ENCODE peak calls at places on chromosomes 11 and 22, in seven cellular contexts. U is A549, S is OCI-LY7, Y is cardiac muscle cell, C is Peyer's patch, I is astrocyte, X is PC-3. V is an unnamed sample.
A peak's percentile ranks its signal among the peaks of the same experiment; 100 is the strongest.

GRCh38 chr22:43424201-43424600 is 12.4 kb downstream of the MPPED1 start:
- DNase-seq in U (no peak), S (no peak), Y (no peak), C (no peak), I (no peak), X (no peak), V (no peak)

GRCh38 chr22:50136431-50137047 is 34.0 kb upstream of the PANX2 start:
- DNase-seq in U (no peak), S (no peak), Y (peak; percentile 24), C (no peak), I (no peak), X (no peak), V (no peak)

GRCh38 chr22:29917052-29917902 is 34.3 kb downstream of the MTMR3 start:
- DNase-seq in U (no peak), S (no peak), Y (no peak), C (no peak), I (no peak), X (no peak), V (no peak)

GRCh38 chr11:62418136-62418535 is 697 bp upstream of the SCGB1A1 start:
- DNase-seq in U (no peak), S (no peak), Y (no peak), C (no peak), I (no peak), X (no peak), V (no peak)

GRCh38 chr11:9639985-9640384 is 23.9 kb upstream of the SWAP70 start:
- DNase-seq in U (peak; percentile 33), S (peak; percentile 41), Y (no peak), C (no peak), I (no peak), X (no peak), V (no peak)

GRCh38 chr11:61776561-61777075 is 15.8 kb downstream of the TMEM258 start:
- DNase-seq in U (peak; percentile 81), S (peak; percentile 65), Y (peak; percentile 71), C (peak; percentile 73), I (peak; percentile 22), X (peak; percentile 80), V (no peak)

GRCh38 chr11:76185511-76185910 is 20.8 kb downstream of the WNT11 start:
- DNase-seq in U (no peak), S (no peak), Y (no peak), C (no peak), I (no peak), X (no peak), V (no peak)

GRCh38 chr11:128390246-128390645 is 197.1 kb downstream of the ETS1 start:
- DNase-seq in U (no peak), S (no peak), Y (no peak), C (no peak), I (no peak), X (no peak), V (no peak)

GRCh38 chr11:126585388-126586302 is 230.2 kb downstream of the ST3GAL4 start:
- DNase-seq in U (peak; percentile 65), S (no peak), Y (no peak), C (peak; percentile 49), I (peak; percentile 91), X (peak; percentile 93), V (peak; percentile 80)

GRCh38 chr11:12218909-12219308 is 108.5 kb downstream of the MICAL2 start:
- DNase-seq in U (no peak), S (no peak), Y (no peak), C (no peak), I (no peak), X (no peak), V (no peak)

GRCh38 chr11:2444301-2445106 is at the start of the genes KCNQ1 and TRPM5:
- DNase-seq in U (peak; percentile 28), S (peak; percentile 69), Y (peak; percentile 78), C (peak; percentile 90), I (no peak), X (peak; percentile 52), V (no peak)

GRCh38 chr11:47617417-47617809 is 23.2 kb upstream of the C1QTNF4 start:
- DNase-seq in U (no peak), S (no peak), Y (no peak), C (no peak), I (peak; percentile 68), X (peak; percentile 37), V (no peak)

GRCh38 chr11:123429851-123430735 is at the start of gene GRAMD1B:
- DNase-seq in U (peak; percentile 73), S (no peak), Y (peak; percentile 94), C (peak; percentile 83), I (peak; percentile 79), X (peak; percentile 81), V (no peak)

GRCh38 chr11:92702771-92703170 is 266.7 kb upstream of the MTNR1B start:
- DNase-seq in U (no peak), S (no peak), Y (no peak), C (no peak), I (peak; percentile 70), X (peak; percentile 32), V (peak; percentile 93)

GRCh38 chr11:104899226-104899625 is 966 bp upstream of the CASP12 start:
- DNase-seq in U (no peak), S (no peak), Y (no peak), C (no peak), I (no peak), X (no peak), V (no peak)

GRCh38 chr11:2382927-2383822 is 6.1 kb downstream of the CD81 start:
- DNase-seq in U (no peak), S (peak; percentile 51), Y (peak; percentile 87), C (peak; percentile 63), I (no peak), X (no peak), V (no peak)

GRCh38 chr11:58629857-58630256 is 7.4 kb downstream of the CNTF start:
- DNase-seq in U (peak; percentile 61), S (peak; percentile 57), Y (peak; percentile 53), C (peak; percentile 58), I (peak; percentile 37), X (peak; percentile 67), V (no peak)

GRCh38 chr11:7909585-7910325 is 21.3 kb downstream of the OR10A6 start:
- DNase-seq in U (no peak), S (no peak), Y (no peak), C (no peak), I (no peak), X (peak; percentile 20), V (peak; percentile 55)

GRCh38 chr11:66172146-66172545 is 96.3 kb upstream of the RAB1B start:
- DNase-seq in U (peak; percentile 29), S (no peak), Y (no peak), C (no peak), I (peak; percentile 81), X (no peak), V (no peak)

GRCh38 chr11:125376117-125376516 is 119.9 kb downstream of the FEZ1 start:
- DNase-seq in U (no peak), S (no peak), Y (peak; percentile 92), C (no peak), I (peak; percentile 72), X (no peak), V (no peak)

GRCh38 chr11:69810289-69811118 is 8.7 kb downstream of the FGF3 start:
- DNase-seq in U (no peak), S (no peak), Y (no peak), C (no peak), I (no peak), X (no peak), V (no peak)

DNA sequence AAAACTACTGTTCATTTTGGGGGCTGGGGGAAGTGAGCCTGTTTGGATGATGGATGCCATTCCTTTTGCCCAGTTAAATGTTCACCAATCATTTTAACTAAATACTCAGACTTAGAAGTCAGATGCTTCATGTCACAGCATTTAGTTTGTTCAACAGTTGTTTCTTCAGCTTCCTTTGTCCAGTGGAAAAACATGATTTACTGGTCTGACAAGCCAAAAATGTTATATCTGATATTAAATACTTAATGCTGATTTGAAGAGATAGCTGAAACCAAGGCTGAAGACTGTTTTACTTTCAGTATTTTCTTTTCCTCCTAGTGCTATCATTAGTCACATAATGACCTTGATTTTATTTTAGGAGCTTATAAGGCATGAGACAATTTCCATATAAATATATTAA is 87.1 kb upstream of the BIRC3 start:
- DNase-seq in U (no peak), S (no peak), Y (no peak), C (no peak), I (no peak), X (peak; percentile 72), V (no peak)
- H3K4me1 ChIP-seq in U (peaks cover 28% of the 10 kb centered on the region), S (peaks cover 5% of the 10 kb centered on the region), Y (peaks cover 19% of the 10 kb centered on the region), C (no peaks in the 10 kb centered on the region), I (peaks cover 27% of the 10 kb centered on the region), X (peaks cover 39% of the 10 kb centered on the region), V (peaks cover 40% of the 10 kb centered on the region)

DNA sequence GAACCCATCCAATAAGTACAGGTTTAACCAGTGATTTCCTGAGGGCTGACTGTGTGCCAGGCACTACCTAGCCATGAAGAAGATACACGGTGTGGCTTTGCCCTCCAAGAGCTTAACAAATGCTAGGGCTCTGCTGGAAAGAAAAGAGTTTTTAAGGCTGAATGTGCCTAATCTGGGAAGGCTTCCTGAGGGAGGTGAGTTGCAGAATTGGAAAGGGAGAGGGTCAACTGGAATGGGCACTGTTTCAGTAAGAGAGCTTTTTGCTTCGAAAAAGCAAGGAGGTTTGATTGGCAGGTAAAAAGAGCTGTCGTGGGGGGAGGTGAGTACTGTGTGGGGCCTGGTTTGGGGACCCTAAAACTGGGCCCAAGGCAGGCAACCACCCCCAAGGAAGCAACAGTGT is 2.7 kb downstream of the FAM83F start:
- DNase-seq in U (no peak), S (no peak), Y (no peak), C (no peak), I (no peak), X (no peak), V (no peak)
- H3K27ac ChIP-seq in U (peak overlapping the region; percentile 28), S (no peak overlapping the region), Y (no peak overlapping the region), C (peak overlapping the region; percentile 63), I (no peak overlapping the region), X (no peak overlapping the region), V (no peak overlapping the region)

GRCh38 chr22:45103756-45104155 is 60.0 kb upstream of the NUP50 start:
- DNase-seq in U (no peak), S (no peak), Y (no peak), C (no peak), I (no peak), X (no peak), V (no peak)
- TF ChIP-seq CTCF in U (no peak), S (no peak), Y (peak; percentile 24), C (no peak), I (no peak), X (no peak), V (no peak)

DNA sequence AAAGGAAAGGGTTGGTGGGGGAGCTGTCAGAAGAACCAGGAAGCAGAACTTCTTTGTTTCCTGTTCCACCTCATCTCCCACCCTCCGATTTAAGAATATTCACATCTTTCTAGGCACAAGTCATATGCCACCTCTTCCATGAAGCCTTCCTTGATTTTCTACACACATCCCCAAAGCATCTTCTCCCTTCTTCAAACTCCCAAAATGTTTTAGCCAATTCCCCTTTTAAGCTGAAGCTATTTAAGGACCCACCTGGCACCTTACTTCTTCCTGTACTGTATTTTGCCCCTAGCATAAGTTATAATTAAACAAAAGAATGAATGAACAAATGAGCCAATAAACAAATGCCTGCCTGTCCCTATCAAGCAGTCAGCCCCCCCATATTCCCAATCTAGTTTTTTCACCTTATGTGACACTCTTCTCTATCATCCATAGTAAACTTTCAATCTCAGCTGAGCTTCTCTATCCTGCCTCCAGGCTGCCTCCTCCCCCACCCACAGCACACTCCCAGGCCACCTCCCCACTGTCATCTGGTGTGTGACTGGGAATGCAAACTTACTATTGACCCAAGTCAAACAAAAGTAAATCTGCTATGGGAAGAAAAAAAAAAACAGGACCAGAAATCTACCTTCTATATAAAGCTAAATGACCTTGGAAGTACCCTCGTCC is 3.9 kb downstream of the TNKS1BP1 start:
- DNase-seq in U (no peak), S (no peak), Y (no peak), C (no peak), I (no peak), X (peak; percentile 23), V (no peak)
- H3K4me1 ChIP-seq in U (peaks cover 46% of the 10 kb centered on the region), S (peaks cover 19% of the 10 kb centered on the region), Y (peaks cover 39% of the 10 kb centered on the region), C (peaks cover 5% of the 10 kb centered on the region), I (peaks cover 49% of the 10 kb centered on the region), X (peaks cover 40% of the 10 kb centered on the region), V (peaks cover 24% of the 10 kb centered on the region)

V was measured in foreskin keratinocyte.